ENCODE peak calls at places on chromosomes 2 and 18, in ten cellular contexts. J is neural progenitor cell; R is lower lobe of right lung; P is ovary; D is cardiac muscle cell; B is CD8-positive, alpha-beta T cell; N is keratinocyte; S is adrenal gland; Z is Caco-2; M is tibial artery. Y is an unnamed sample. For H3K36me3 and H3K27me3, the result is how much of the 10 kb centered on the place peaks cover.

GRCh38 chr2:166453995-166454595 is 40.0 kb downstream of the SCN7A start:
- DNase-seq in B (no peak), Z (no peak), S (no peak), M (no peak), R (no peak), J (no peak), N (no peak), P (no peak), D (no peak), Y (no peak)

GRCh38 chr2:173401716-173402326 is 47.1 kb downstream of the CDCA7 start:
- DNase-seq in S (no peak), N (no peak), B (no peak), R (no peak), D (peak), M (no peak), J (peak), Z (no peak), P (no peak), Y (no peak)

GRCh38 chr2:11753886-11754704 is 7.7 kb downstream of the LPIN1 start:
- DNase-seq in R (no peak), Z (no peak), B (peak), N (no peak), M (no peak), S (no peak), J (no peak), P (no peak), D (no peak), Y (no peak)

GRCh38 chr18:60493066-60493465 is 120.5 kb upstream of the MC4R start:
- DNase-seq in B (no peak), N (no peak), R (no peak), M (no peak), P (no peak), Z (no peak), D (no peak), J (peak), S (no peak), Y (no peak)

GRCh38 chr2:128187032-128187654 is 96.1 kb downstream of the UGGT1 start:
- DNase-seq in R (no peak), Z (no peak), D (no peak), P (no peak), S (no peak), B (no peak), J (peak), M (no peak), N (no peak), Y (peak)

GRCh38 chr18:62198259-62198658 is 11.2 kb downstream of the RELCH start:
- DNase-seq in J (no peak), M (no peak), N (no peak), D (no peak), R (no peak), S (no peak), Z (no peak), P (no peak), B (no peak), Y (no peak)

GRCh38 chr18:12742453-12742852 is 39.6 kb downstream of the PSMG2 start:
- DNase-seq in M (no peak), R (no peak), B (no peak), N (peak), D (no peak), P (no peak), S (no peak), Z (no peak), J (no peak), Y (no peak)

GRCh38 chr18:43303376-43303775 is 26.1 kb upstream of the SYT4 start:
- DNase-seq in D (no peak), S (no peak), P (no peak), J (no peak), N (no peak), R (no peak), Z (no peak), B (no peak), M (no peak), Y (no peak)

GRCh38 chr18:12013186-12013916 is 32.0 kb downstream of the IMPA2 start:
- DNase-seq in N (no peak), M (no peak), D (no peak), P (no peak), B (no peak), R (peak), J (peak), S (no peak), Z (no peak), Y (no peak)

GRCh38 chr2:219484343-219485200 is 14.1 kb upstream of the GMPPA start:
- DNase-seq in J (peak), B (no peak), R (no peak), S (no peak), M (no peak), D (peak), P (no peak), N (no peak), Z (no peak), Y (no peak)

GRCh38 chr2:64652231-64653173 is 1.2 kb downstream of the SERTAD2 start:
- DNase-seq in R (peak), S (no peak), D (peak), P (peak), M (peak), B (no peak), J (peak), Z (peak), N (no peak), Y (peak)

GRCh38 chr2:202681688-202682205 is 47.0 kb downstream of the FAM117B start:
- DNase-seq in Z (no peak), S (no peak), M (no peak), D (no peak), R (no peak), B (no peak), J (peak), N (no peak), P (no peak), Y (no peak)

GRCh38 chr2:54456526-54457325 is 599 bp downstream of the SPTBN1 start:
- DNase-seq in M (no peak), S (peak), B (no peak), J (peak), P (peak), R (peak), Z (no peak), N (no peak), D (peak), Y (peak)

GRCh38 chr18:78130232-78131195 is 849.1 kb upstream of the SALL3 start:
- DNase-seq in N (no peak), M (no peak), S (no peak), R (no peak), J (no peak), D (no peak), B (no peak), Z (no peak), P (no peak), Y (no peak)

GRCh38 chr18:45962461-45962860 is 4.7 kb downstream of the EPG5 start:
- DNase-seq in N (peak), J (no peak), P (no peak), D (peak), M (no peak), S (no peak), B (peak), Z (no peak), R (no peak), Y (no peak)

GRCh38 chr2:35347561-35347960 is 1008.0 kb upstream of the CRIM1 start:
- DNase-seq in P (no peak), Z (no peak), N (no peak), M (no peak), R (no peak), J (no peak), D (no peak), S (no peak), B (no peak), Y (no peak)

GRCh38 chr2:31255911-31256571 is 22.1 kb downstream of the EHD3 start:
- DNase-seq in D (no peak), P (no peak), B (no peak), M (no peak), Z (no peak), J (no peak), N (no peak), S (no peak), R (no peak), Y (no peak)

GRCh38 chr2:225274751-225275150 is 124.8 kb upstream of the NYAP2 start:
- DNase-seq in J (no peak), N (no peak), Z (no peak), R (no peak), S (no peak), P (no peak), D (no peak), M (no peak), B (no peak), Y (no peak)

GRCh38 chr18:3816601-3817363 is 366.8 kb downstream of the TGIF1 start:
- DNase-seq in D (no peak), Z (no peak), R (no peak), J (no peak), B (no peak), S (no peak), M (no peak), P (peak), N (peak), Y (no peak)

GRCh38 chr2:218259099-218259921 is 1.5 kb upstream of the GPBAR1 start:
- DNase-seq in J (no peak), P (peak), M (peak), Z (no peak), N (no peak), D (peak), B (no peak), S (peak), R (peak), Y (no peak)

GRCh38 chr2:195819276-195819675 is 162.2 kb downstream of the SLC39A10 start:
- DNase-seq in P (no peak), S (no peak), B (no peak), M (no peak), R (no peak), N (no peak), D (no peak), Z (no peak), J (no peak), Y (no peak)

GRCh38 chr2:128362889-128363228 is 44.2 kb upstream of the HS6ST1 start:
- DNase-seq in P (no peak), N (no peak), R (no peak), D (peak), Z (peak), B (no peak), J (peak), S (no peak), M (peak), Y (no peak)

GRCh38 chr18:74698881-74699280 is 101.2 kb downstream of the ZNF407 start:
- DNase-seq in M (no peak), P (no peak), S (no peak), N (no peak), D (no peak), R (no peak), Z (no peak), J (no peak), B (no peak), Y (no peak)

GRCh38 chr2:3102915-3103569 is 274.6 kb downstream of the EIPR1 start:
- DNase-seq in N (no peak), M (no peak), J (no peak), S (no peak), R (no peak), D (no peak), Z (no peak), B (no peak), P (no peak), Y (peak)

GRCh38 chr2:79660552-79660951 is 147.7 kb downstream of the CTNNA2 start:
- DNase-seq in R (no peak), B (no peak), M (no peak), J (no peak), D (no peak), S (no peak), P (no peak), Z (no peak), N (no peak), Y (no peak)

GRCh38 chr2:43280994-43281393 is 54.6 kb upstream of the ZFP36L2 start:
- DNase-seq in J (no peak), R (no peak), D (no peak), P (no peak), N (no peak), B (no peak), M (no peak), Z (no peak), S (no peak), Y (no peak)

GRCh38 chr18:2881088-2881487 is 34.3 kb downstream of the EMILIN2 start:
- DNase-seq in J (no peak), R (no peak), M (no peak), S (no peak), B (no peak), Z (no peak), N (no peak), D (no peak), P (peak), Y (no peak)

GRCh38 chr18:50695431-50696176 is 124.2 kb downstream of the MRO start:
- DNase-seq in B (no peak), S (no peak), M (no peak), R (no peak), J (no peak), D (peak), P (no peak), N (no peak), Z (no peak), Y (peak)

DNA sequence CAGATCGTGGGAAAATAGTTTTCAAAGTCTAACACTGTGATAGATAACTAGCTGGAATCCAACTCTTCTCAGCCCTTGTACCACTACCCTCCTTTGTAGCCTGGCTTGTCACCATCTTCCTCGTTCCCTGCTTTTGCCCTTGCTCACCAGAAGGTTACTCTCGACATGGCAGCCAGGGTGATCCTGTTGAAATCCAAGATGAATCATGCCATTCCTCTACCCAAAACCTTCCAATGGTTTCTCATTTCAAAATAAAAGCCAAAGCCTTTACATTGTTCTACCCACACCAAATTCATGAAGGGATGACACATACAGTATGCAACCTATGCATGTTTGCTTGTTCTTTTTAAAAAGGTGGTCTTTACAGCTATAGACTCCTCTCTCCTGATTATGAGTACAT is 45.7 kb downstream of the STAT4 start:
- DNase-seq in J (no peak), M (no peak), R (no peak), N (no peak), S (no peak), P (no peak), D (no peak), Z (no peak), B (no peak), Y (no peak)
- H3K36me3 ChIP-seq in J (under half), M (under half), R (under half), N (under half), S (under half), P (under half), D (under half), Z (under half), B (under half), Y (under half)

GRCh38 chr2:241659150-241659739 is 21.8 kb downstream of the ATG4B start:
- DNase-seq in S (peak), B (no peak), Z (no peak), P (peak), D (peak), M (peak), R (no peak), N (no peak), J (peak), Y (peak)
- TF ChIP-seq CTCF in S (peak), B (no peak), Z (peak), P (peak), D (peak), M (peak), R (peak), N (peak), J (peak), Y (peak)

GRCh38 chr2:95347681-95348608 is 50.8 kb downstream of the KCNIP3 start:
- DNase-seq in B (no peak), J (no peak), R (no peak), Z (no peak), D (no peak), S (no peak), M (no peak), N (no peak), P (peak), Y (no peak)
- H3K27me3 ChIP-seq in B (under half), J (half or more), R (under half), Z (under half), D (half or more), S (under half), M (under half), N (under half), P (under half), Y (under half)

GRCh38 chr2:238446371-238446770 is 19.6 kb downstream of the ASB1 start:
- DNase-seq in J (no peak), Z (no peak), P (no peak), M (no peak), R (no peak), S (no peak), D (no peak), B (no peak), N (no peak), Y (no peak)
- H3K36me3 ChIP-seq in J (under half), Z (under half), P (under half), M (half or more), R (half or more), S (under half), D (under half), B (half or more), N (under half), Y (half or more)

GRCh38 chr2:53018830-53019425 is 748.7 kb upstream of the CHAC2 start:
- DNase-seq in N (no peak), J (peak), S (no peak), M (no peak), P (no peak), R (no peak), D (peak), B (no peak), Z (no peak), Y (no peak)
- TF ChIP-seq CTCF in N (no peak), J (peak), S (no peak), M (no peak), P (no peak), R (no peak), D (peak), B (no peak), Z (peak), Y (peak)

GRCh38 chr2:239500915-239501630 is 100.3 kb upstream of the HDAC4 start:
- DNase-seq in Z (no peak), D (no peak), B (no peak), R (peak), M (no peak), J (no peak), S (no peak), N (no peak), P (no peak), Y (no peak)

GRCh38 chr2:239498576-239498975 is 97.8 kb upstream of the HDAC4 start:
- DNase-seq in R (no peak), B (no peak), M (no peak), Z (no peak), N (no peak), D (no peak), P (no peak), S (no peak), J (no peak), Y (no peak)

GRCh38 chr2:239498981-239499633 is 98.3 kb upstream of the HDAC4 start:
- DNase-seq in P (peak), M (peak), B (no peak), J (no peak), S (no peak), R (peak), D (no peak), N (no peak), Z (no peak), Y (no peak)

GRCh38 chr2:239502430-239503221 is 101.8 kb upstream of the HDAC4 start:
- DNase-seq in Z (no peak), J (no peak), M (no peak), P (no peak), D (no peak), S (no peak), N (no peak), R (peak), B (no peak), Y (no peak)

DNA sequence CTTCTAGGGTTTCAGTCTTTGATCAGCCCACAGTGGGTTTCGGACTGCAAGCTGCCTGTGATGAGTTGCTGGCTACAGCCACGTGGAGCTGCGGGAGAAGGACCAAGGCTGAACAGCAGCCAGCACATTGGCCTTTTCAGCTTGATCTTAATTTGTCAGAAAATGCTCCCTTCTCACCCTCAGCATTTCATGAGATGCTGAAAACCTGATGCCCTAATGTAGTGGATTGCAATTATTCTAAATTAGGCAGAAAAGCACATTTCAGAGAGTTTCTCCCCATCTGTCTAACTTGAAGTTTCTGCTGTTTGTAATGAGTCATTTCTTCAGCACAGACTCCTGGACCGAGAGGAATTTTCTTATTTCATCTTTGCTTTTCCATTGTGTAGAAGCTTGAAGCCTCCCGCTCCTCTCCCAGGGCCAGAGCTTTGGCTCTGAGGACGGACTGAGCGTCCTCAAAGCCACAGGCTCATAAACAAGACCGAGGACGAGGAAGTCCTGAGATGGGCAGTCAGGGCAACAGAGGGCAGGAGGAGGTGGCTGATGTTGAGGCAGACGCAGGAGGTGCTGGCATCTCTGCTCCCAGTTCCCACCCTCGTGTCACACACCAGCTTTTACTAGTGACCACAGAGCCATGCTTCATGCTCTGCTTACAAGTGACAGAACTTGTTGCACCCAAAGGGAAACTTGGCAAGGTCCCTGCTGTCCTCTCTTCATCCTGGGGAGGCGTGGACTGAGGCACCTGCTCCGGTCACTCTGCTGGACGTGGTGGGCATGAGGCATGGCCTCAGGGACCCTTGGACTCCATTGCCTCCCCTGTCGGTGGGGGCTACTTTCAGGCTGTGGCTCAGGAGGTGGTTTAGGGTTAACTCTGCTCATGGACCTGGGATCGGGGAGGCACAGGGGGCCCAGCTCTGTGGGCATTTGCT is 99.4 kb upstream of the HDAC4 start:
- DNase-seq in B (no peak), R (peak), J (no peak), P (no peak), N (no peak), D (no peak), S (no peak), M (peak), Z (no peak), Y (no peak)
- H3K27me3 ChIP-seq in B (under half), R (under half), J (under half), P (under half), N (under half), D (under half), S (under half), M (under half), Z (under half), Y (half or more)